ENCODE peak calls at places on chromosomes 7 and 10, in eight cellular contexts. One of them, this sample, is unnamed.
A peak's percentile ranks its signal among the peaks of the same experiment; 100 is the strongest.

GRCh38 chr10:31709028-31709427 is 219.6 kb downstream of the ARHGAP12 start:
- DNase-seq in nephron progenitor cell: no peak
- DNase-seq in right lobe of liver: no peak
- DNase-seq in ovary: no peak
- DNase-seq in HL-60: no peak
- DNase-seq in HFFc6: no peak
- DNase-seq in OCI-LY7: no peak
- DNase-seq in psoas muscle: peak; percentile 60
- DNase-seq in this sample: no peak

GRCh38 chr7:1564603-1565022 is 5.2 kb downstream of the PSMG3 start:
- DNase-seq in nephron progenitor cell: no peak
- DNase-seq in OCI-LY7: no peak
- DNase-seq in ovary: no peak
- DNase-seq in HFFc6: no peak
- DNase-seq in right lobe of liver: no peak
- DNase-seq in HL-60: no peak
- DNase-seq in psoas muscle: peak; percentile 46
- DNase-seq in this sample: no peak

GRCh38 chr10:86709786-86710185 is 41.5 kb downstream of the LDB3 start:
- DNase-seq in HL-60: no peak
- DNase-seq in right lobe of liver: no peak
- DNase-seq in HFFc6: no peak
- DNase-seq in OCI-LY7: no peak
- DNase-seq in psoas muscle: no peak
- DNase-seq in nephron progenitor cell: no peak
- DNase-seq in ovary: no peak
- DNase-seq in this sample: no peak

GRCh38 chr7:55509322-55509721 is 63.0 kb downstream of the VOPP1 start:
- DNase-seq in right lobe of liver: no peak
- DNase-seq in HFFc6: peak; percentile 61
- DNase-seq in HL-60: no peak
- DNase-seq in OCI-LY7: no peak
- DNase-seq in psoas muscle: no peak
- DNase-seq in ovary: no peak
- DNase-seq in nephron progenitor cell: no peak
- DNase-seq in this sample: no peak

GRCh38 chr10:94963901-94964300 is 25.4 kb downstream of the CYP2C9 start:
- DNase-seq in psoas muscle: no peak
- DNase-seq in ovary: no peak
- DNase-seq in nephron progenitor cell: peak; percentile 10
- DNase-seq in HL-60: peak; percentile 1
- DNase-seq in HFFc6: peak; percentile 5
- DNase-seq in right lobe of liver: no peak
- DNase-seq in OCI-LY7: peak; percentile 25
- DNase-seq in this sample: peak; percentile 6

GRCh38 chr10:72904806-72905205 is 11.3 kb downstream of the OIT3 start:
- DNase-seq in HFFc6: no peak
- DNase-seq in ovary: no peak
- DNase-seq in right lobe of liver: no peak
- DNase-seq in psoas muscle: no peak
- DNase-seq in nephron progenitor cell: no peak
- DNase-seq in OCI-LY7: peak; percentile 7
- DNase-seq in HL-60: no peak
- DNase-seq in this sample: no peak

GRCh38 chr10:8138471-8138870 is 84.0 kb downstream of the GATA3 start:
- DNase-seq in psoas muscle: no peak
- DNase-seq in HFFc6: peak; percentile 10
- DNase-seq in OCI-LY7: no peak
- DNase-seq in ovary: no peak
- DNase-seq in nephron progenitor cell: no peak
- DNase-seq in HL-60: no peak
- DNase-seq in right lobe of liver: no peak
- DNase-seq in this sample: no peak

GRCh38 chr7:21407806-21408480 is 19.9 kb upstream of the SP4 start:
- DNase-seq in OCI-LY7: no peak
- DNase-seq in HFFc6: no peak
- DNase-seq in psoas muscle: no peak
- DNase-seq in ovary: no peak
- DNase-seq in HL-60: no peak
- DNase-seq in nephron progenitor cell: no peak
- DNase-seq in right lobe of liver: no peak
- DNase-seq in this sample: no peak

GRCh38 chr10:17438583-17438982 is 15.8 kb downstream of the ST8SIA6 start:
- DNase-seq in OCI-LY7: no peak
- DNase-seq in HL-60: no peak
- DNase-seq in HFFc6: no peak
- DNase-seq in psoas muscle: no peak
- DNase-seq in right lobe of liver: no peak
- DNase-seq in nephron progenitor cell: no peak
- DNase-seq in ovary: no peak
- DNase-seq in this sample: no peak

GRCh38 chr7:90320801-90321494 is at the start of gene FAM237B:
- DNase-seq in right lobe of liver: peak; percentile 29
- DNase-seq in psoas muscle: no peak
- DNase-seq in HL-60: no peak
- DNase-seq in nephron progenitor cell: peak; percentile 70
- DNase-seq in OCI-LY7: no peak
- DNase-seq in HFFc6: no peak
- DNase-seq in ovary: no peak
- DNase-seq in this sample: peak; percentile 28

GRCh38 chr10:33386926-33387325 is 52.5 kb upstream of the NRP1 start:
- DNase-seq in OCI-LY7: no peak
- DNase-seq in psoas muscle: no peak
- DNase-seq in HFFc6: no peak
- DNase-seq in right lobe of liver: no peak
- DNase-seq in ovary: no peak
- DNase-seq in nephron progenitor cell: no peak
- DNase-seq in HL-60: no peak
- DNase-seq in this sample: no peak

GRCh38 chr7:100785878-100786277 is 41.4 kb downstream of the EPHB4 start:
- DNase-seq in HFFc6: no peak
- DNase-seq in OCI-LY7: no peak
- DNase-seq in psoas muscle: no peak
- DNase-seq in nephron progenitor cell: no peak
- DNase-seq in ovary: no peak
- DNase-seq in HL-60: no peak
- DNase-seq in right lobe of liver: no peak
- DNase-seq in this sample: no peak

GRCh38 chr10:22681783-22682183 is 32.6 kb downstream of the PIP4K2A start:
- DNase-seq in nephron progenitor cell: no peak
- DNase-seq in right lobe of liver: no peak
- DNase-seq in OCI-LY7: no peak
- DNase-seq in ovary: no peak
- DNase-seq in psoas muscle: no peak
- DNase-seq in HFFc6: peak; percentile 75
- DNase-seq in HL-60: no peak
- DNase-seq in this sample: peak; percentile 19

GRCh38 chr10:61662794-61663259 is at the start of gene CABCOCO1:
- DNase-seq in nephron progenitor cell: peak; percentile 88
- DNase-seq in OCI-LY7: no peak
- DNase-seq in right lobe of liver: peak; percentile 55
- DNase-seq in psoas muscle: peak; percentile 67
- DNase-seq in HFFc6: peak; percentile 33
- DNase-seq in HL-60: no peak
- DNase-seq in ovary: peak; percentile 41
- DNase-seq in this sample: peak; percentile 83

GRCh38 chr10:112314822-112315474 is 31.7 kb downstream of the TECTB start:
- DNase-seq in psoas muscle: peak; percentile 82
- DNase-seq in OCI-LY7: peak; percentile 73
- DNase-seq in ovary: peak; percentile 75
- DNase-seq in HL-60: peak; percentile 25
- DNase-seq in HFFc6: peak; percentile 60
- DNase-seq in nephron progenitor cell: peak; percentile 88
- DNase-seq in right lobe of liver: peak; percentile 83
- DNase-seq in this sample: peak; percentile 72

GRCh38 chr10:116014859-116015258 is 258.1 kb downstream of the GFRA1 start:
- DNase-seq in right lobe of liver: no peak
- DNase-seq in nephron progenitor cell: no peak
- DNase-seq in OCI-LY7: no peak
- DNase-seq in HFFc6: no peak
- DNase-seq in HL-60: no peak
- DNase-seq in ovary: no peak
- DNase-seq in psoas muscle: no peak
- DNase-seq in this sample: no peak

GRCh38 chr7:134706468-134706867 is 59.8 kb downstream of the BPGM start:
- DNase-seq in HL-60: no peak
- DNase-seq in right lobe of liver: no peak
- DNase-seq in OCI-LY7: no peak
- DNase-seq in HFFc6: no peak
- DNase-seq in ovary: no peak
- DNase-seq in nephron progenitor cell: no peak
- DNase-seq in psoas muscle: no peak
- DNase-seq in this sample: no peak

GRCh38 chr7:8249121-8249520 is 12.8 kb downstream of the ICA1 start:
- DNase-seq in HL-60: no peak
- DNase-seq in psoas muscle: no peak
- DNase-seq in right lobe of liver: no peak
- DNase-seq in nephron progenitor cell: no peak
- DNase-seq in ovary: no peak
- DNase-seq in OCI-LY7: no peak
- DNase-seq in HFFc6: no peak
- DNase-seq in this sample: no peak

DNA sequence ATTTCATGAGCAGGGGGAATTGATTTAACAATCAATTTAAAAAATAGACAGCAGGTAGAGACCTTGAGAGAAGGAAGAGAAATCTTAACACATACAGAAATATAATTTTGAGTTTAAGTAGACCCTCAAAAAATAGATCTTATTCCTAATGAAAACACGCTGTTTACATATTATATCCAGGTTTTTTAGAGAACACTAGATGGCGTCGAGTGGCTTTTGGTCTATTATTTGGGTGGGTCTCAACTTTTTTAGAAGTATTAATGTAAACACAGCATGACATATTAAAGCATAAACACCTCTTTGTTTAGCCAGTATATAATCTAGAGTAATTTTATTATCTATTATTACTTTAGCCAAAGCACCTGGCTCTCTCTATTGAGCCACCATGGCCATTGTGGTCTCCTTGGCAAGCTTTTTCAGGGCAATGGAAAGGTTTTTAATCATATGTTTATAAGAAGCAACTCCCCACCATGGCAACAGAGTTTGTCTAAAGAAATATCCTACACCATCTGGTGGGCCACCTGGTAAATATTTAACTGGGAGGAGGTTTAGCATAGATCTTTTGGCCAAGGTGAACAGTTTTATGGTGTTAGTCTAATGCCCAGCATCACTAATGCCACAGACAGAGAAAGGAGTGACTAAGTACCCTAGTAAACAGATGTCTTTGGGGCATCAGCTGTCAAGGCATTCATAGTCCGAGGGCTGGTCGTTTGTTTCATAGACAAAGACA is 59.7 kb upstream of the PRSS1 start:
- DNase-seq in OCI-LY7: peak; percentile 50
- DNase-seq in ovary: no peak
- DNase-seq in HFFc6: no peak
- DNase-seq in right lobe of liver: no peak
- DNase-seq in HL-60: no peak
- DNase-seq in psoas muscle: no peak
- DNase-seq in nephron progenitor cell: no peak
- DNase-seq in this sample: no peak
- TF ChIP-seq CTCF in OCI-LY7: peak; percentile 85
- TF ChIP-seq CTCF in ovary: no peak
- TF ChIP-seq CTCF in HFFc6: peak; percentile 49
- TF ChIP-seq CTCF in right lobe of liver: no peak
- TF ChIP-seq CTCF in HL-60: no peak
- TF ChIP-seq CTCF in psoas muscle: no peak
- TF ChIP-seq CTCF in nephron progenitor cell: no peak
- TF ChIP-seq CTCF in this sample: no peak

DNA sequence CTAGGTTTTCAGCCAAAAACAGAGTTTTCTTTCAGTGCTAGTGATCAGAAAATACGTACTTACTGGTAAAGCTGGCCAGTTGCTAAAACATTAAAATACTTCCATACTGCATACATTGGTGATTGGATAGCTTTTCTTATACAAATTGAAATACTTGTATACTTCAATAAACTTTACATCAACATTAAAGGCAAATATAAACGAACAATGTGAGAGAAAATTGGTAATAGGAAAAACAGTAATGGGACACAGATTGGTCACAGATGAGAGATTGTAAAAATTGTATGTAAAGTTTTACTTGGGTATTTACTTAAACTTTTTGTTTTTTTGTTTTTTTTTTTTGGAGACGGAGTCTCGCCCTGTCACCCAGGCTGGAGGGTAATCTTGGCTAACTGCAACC is 391.7 kb downstream of the TFEC start:
- DNase-seq in HL-60: no peak
- DNase-seq in ovary: no peak
- DNase-seq in psoas muscle: no peak
- DNase-seq in nephron progenitor cell: no peak
- DNase-seq in right lobe of liver: no peak
- DNase-seq in OCI-LY7: no peak
- DNase-seq in HFFc6: no peak
- DNase-seq in this sample: no peak
- TF ChIP-seq CTCF in HL-60: no peak
- TF ChIP-seq CTCF in ovary: no peak
- TF ChIP-seq CTCF in psoas muscle: no peak
- TF ChIP-seq CTCF in nephron progenitor cell: no peak
- TF ChIP-seq CTCF in right lobe of liver: no peak
- TF ChIP-seq CTCF in OCI-LY7: no peak
- TF ChIP-seq CTCF in HFFc6: no peak
- TF ChIP-seq CTCF in this sample: no peak

GRCh38 chr10:117741524-117741923 is 199.0 kb downstream of the EMX2 start:
- DNase-seq in nephron progenitor cell: no peak
- DNase-seq in right lobe of liver: no peak
- DNase-seq in ovary: no peak
- DNase-seq in HFFc6: no peak
- DNase-seq in OCI-LY7: no peak
- DNase-seq in HL-60: no peak
- DNase-seq in psoas muscle: no peak
- DNase-seq in this sample: no peak
- TF ChIP-seq CTCF in nephron progenitor cell: peak; percentile 34
- TF ChIP-seq CTCF in right lobe of liver: peak; percentile 6
- TF ChIP-seq CTCF in ovary: no peak
- TF ChIP-seq CTCF in HFFc6: peak; percentile 22
- TF ChIP-seq CTCF in OCI-LY7: no peak
- TF ChIP-seq CTCF in HL-60: no peak
- TF ChIP-seq CTCF in psoas muscle: no peak
- TF ChIP-seq CTCF in this sample: peak; percentile 16

GRCh38 chr7:23544913-23545354 is 13.2 kb upstream of the TRA2A start:
- DNase-seq in HFFc6: peak; percentile 24
- DNase-seq in OCI-LY7: peak; percentile 63
- DNase-seq in HL-60: no peak
- DNase-seq in psoas muscle: no peak
- DNase-seq in right lobe of liver: no peak
- DNase-seq in ovary: no peak
- DNase-seq in nephron progenitor cell: no peak
- DNase-seq in this sample: peak; percentile 70
- TF ChIP-seq CTCF in HFFc6: peak; percentile 70
- TF ChIP-seq CTCF in OCI-LY7: no peak
- TF ChIP-seq CTCF in HL-60: no peak
- TF ChIP-seq CTCF in psoas muscle: peak; percentile 40
- TF ChIP-seq CTCF in right lobe of liver: peak; percentile 48
- TF ChIP-seq CTCF in ovary: no peak
- TF ChIP-seq CTCF in nephron progenitor cell: peak; percentile 12
- TF ChIP-seq CTCF in this sample: peak; percentile 51